ENCODE peak calls at places on chromosomes 7 and 10, in six cellular contexts. One of them, this sample, is unnamed.

GRCh38 chr7:43650457-43651052 is 67.6 kb downstream of the STK17A start:
- DNase-seq in neural crest cell: no peak
- DNase-seq in LNCaP clone FGC: no peak
- DNase-seq in effector memory CD8-positive, alpha-beta T cell: no peak
- DNase-seq in bronchial epithelial cell: no peak
- DNase-seq in ACHN: peak; percentile 59
- DNase-seq in this sample: peak; percentile 90

GRCh38 chr10:48456361-48456804 is 148.5 kb downstream of the ARHGAP22 start:
- DNase-seq in neural crest cell: no peak
- DNase-seq in LNCaP clone FGC: no peak
- DNase-seq in effector memory CD8-positive, alpha-beta T cell: no peak
- DNase-seq in bronchial epithelial cell: no peak
- DNase-seq in ACHN: no peak
- DNase-seq in this sample: peak; percentile 58

GRCh38 chr7:29202651-29203069 is 8.1 kb downstream of the CHN2 start:
- DNase-seq in neural crest cell: no peak
- DNase-seq in LNCaP clone FGC: no peak
- DNase-seq in effector memory CD8-positive, alpha-beta T cell: no peak
- DNase-seq in bronchial epithelial cell: no peak
- DNase-seq in ACHN: no peak
- DNase-seq in this sample: no peak

GRCh38 chr7:116736927-116737715 is 65.1 kb downstream of the MET start:
- DNase-seq in neural crest cell: no peak
- DNase-seq in LNCaP clone FGC: no peak
- DNase-seq in effector memory CD8-positive, alpha-beta T cell: no peak
- DNase-seq in bronchial epithelial cell: peak; percentile 21
- DNase-seq in ACHN: peak; percentile 83
- DNase-seq in this sample: peak; percentile 77

GRCh38 chr7:28106316-28106957 is 74.2 kb downstream of the JAZF1 start:
- DNase-seq in neural crest cell: no peak
- DNase-seq in LNCaP clone FGC: no peak
- DNase-seq in effector memory CD8-positive, alpha-beta T cell: no peak
- DNase-seq in bronchial epithelial cell: no peak
- DNase-seq in ACHN: peak; percentile 51
- DNase-seq in this sample: no peak

GRCh38 chr7:19099194-19099593 is 18.2 kb downstream of the TWIST1 start:
- DNase-seq in neural crest cell: no peak
- DNase-seq in LNCaP clone FGC: no peak
- DNase-seq in effector memory CD8-positive, alpha-beta T cell: no peak
- DNase-seq in bronchial epithelial cell: no peak
- DNase-seq in ACHN: no peak
- DNase-seq in this sample: no peak

GRCh38 chr10:69080231-69080630 is 7.7 kb upstream of the SRGN start:
- DNase-seq in neural crest cell: no peak
- DNase-seq in LNCaP clone FGC: no peak
- DNase-seq in effector memory CD8-positive, alpha-beta T cell: no peak
- DNase-seq in bronchial epithelial cell: no peak
- DNase-seq in ACHN: no peak
- DNase-seq in this sample: no peak

GRCh38 chr10:17836917-17837316 is 27.8 kb downstream of the MRC1 start:
- DNase-seq in neural crest cell: no peak
- DNase-seq in LNCaP clone FGC: peak; percentile 15
- DNase-seq in effector memory CD8-positive, alpha-beta T cell: no peak
- DNase-seq in bronchial epithelial cell: peak; percentile 59
- DNase-seq in ACHN: peak; percentile 9
- DNase-seq in this sample: peak; percentile 85

GRCh38 chr10:33901166-33901565 is 566.7 kb upstream of the NRP1 start:
- DNase-seq in neural crest cell: no peak
- DNase-seq in LNCaP clone FGC: no peak
- DNase-seq in effector memory CD8-positive, alpha-beta T cell: no peak
- DNase-seq in bronchial epithelial cell: peak; percentile 88
- DNase-seq in ACHN: no peak
- DNase-seq in this sample: peak; percentile 16

GRCh38 chr7:44977956-44978355 is 859 bp downstream of the MYO1G start:
- DNase-seq in neural crest cell: no peak
- DNase-seq in LNCaP clone FGC: no peak
- DNase-seq in effector memory CD8-positive, alpha-beta T cell: no peak
- DNase-seq in bronchial epithelial cell: no peak
- DNase-seq in ACHN: no peak
- DNase-seq in this sample: no peak

GRCh38 chr10:69883256-69883655 is 81.5 kb downstream of the COL13A1 start:
- DNase-seq in neural crest cell: no peak
- DNase-seq in LNCaP clone FGC: peak; percentile 35
- DNase-seq in effector memory CD8-positive, alpha-beta T cell: no peak
- DNase-seq in bronchial epithelial cell: peak; percentile 54
- DNase-seq in ACHN: no peak
- DNase-seq in this sample: no peak

GRCh38 chr10:51821045-51821444 is 121.7 kb upstream of the CSTF2T start:
- DNase-seq in neural crest cell: no peak
- DNase-seq in LNCaP clone FGC: no peak
- DNase-seq in effector memory CD8-positive, alpha-beta T cell: no peak
- DNase-seq in bronchial epithelial cell: no peak
- DNase-seq in ACHN: no peak
- DNase-seq in this sample: no peak

GRCh38 chr7:74404388-74404700 is 49.4 kb upstream of the GTF2IRD1 start:
- DNase-seq in neural crest cell: no peak
- DNase-seq in LNCaP clone FGC: no peak
- DNase-seq in effector memory CD8-positive, alpha-beta T cell: no peak
- DNase-seq in bronchial epithelial cell: no peak
- DNase-seq in ACHN: no peak
- DNase-seq in this sample: no peak

GRCh38 chr7:37853468-37853867 is 5.1 kb downstream of the NME8 start:
- DNase-seq in neural crest cell: no peak
- DNase-seq in LNCaP clone FGC: peak; percentile 22
- DNase-seq in effector memory CD8-positive, alpha-beta T cell: no peak
- DNase-seq in bronchial epithelial cell: peak; percentile 31
- DNase-seq in ACHN: peak; percentile 26
- DNase-seq in this sample: peak; percentile 11

GRCh38 chr10:87837445-87837844 is 19.4 kb upstream of the ATAD1 start:
- DNase-seq in neural crest cell: no peak
- DNase-seq in LNCaP clone FGC: no peak
- DNase-seq in effector memory CD8-positive, alpha-beta T cell: no peak
- DNase-seq in bronchial epithelial cell: no peak
- DNase-seq in ACHN: no peak
- DNase-seq in this sample: no peak

GRCh38 chr7:52140848-52141247 is 824.2 kb upstream of the COBL start:
- DNase-seq in neural crest cell: no peak
- DNase-seq in LNCaP clone FGC: no peak
- DNase-seq in effector memory CD8-positive, alpha-beta T cell: no peak
- DNase-seq in bronchial epithelial cell: no peak
- DNase-seq in ACHN: no peak
- DNase-seq in this sample: no peak

GRCh38 chr10:103739039-103739764 is 116.2 kb downstream of the SH3PXD2A start:
- DNase-seq in neural crest cell: no peak
- DNase-seq in LNCaP clone FGC: no peak
- DNase-seq in effector memory CD8-positive, alpha-beta T cell: no peak
- DNase-seq in bronchial epithelial cell: peak; percentile 64
- DNase-seq in ACHN: peak; percentile 94
- DNase-seq in this sample: no peak

GRCh38 chr10:29306688-29307087 is 17.8 kb downstream of the LYZL1 start:
- DNase-seq in neural crest cell: no peak
- DNase-seq in LNCaP clone FGC: no peak
- DNase-seq in effector memory CD8-positive, alpha-beta T cell: no peak
- DNase-seq in bronchial epithelial cell: no peak
- DNase-seq in ACHN: no peak
- DNase-seq in this sample: no peak

GRCh38 chr10:69088801-69089501 is 1.0 kb downstream of the SRGN start:
- DNase-seq in neural crest cell: no peak
- DNase-seq in LNCaP clone FGC: no peak
- DNase-seq in effector memory CD8-positive, alpha-beta T cell: peak; percentile 56
- DNase-seq in bronchial epithelial cell: no peak
- DNase-seq in ACHN: no peak
- DNase-seq in this sample: peak; percentile 92

GRCh38 chr10:118412918-118413317 is 70.8 kb upstream of the FAM204A start:
- DNase-seq in neural crest cell: no peak
- DNase-seq in LNCaP clone FGC: no peak
- DNase-seq in effector memory CD8-positive, alpha-beta T cell: no peak
- DNase-seq in bronchial epithelial cell: no peak
- DNase-seq in ACHN: no peak
- DNase-seq in this sample: no peak

GRCh38 chr10:29200280-29200679 is 88.6 kb upstream of the LYZL1 start:
- DNase-seq in neural crest cell: no peak
- DNase-seq in LNCaP clone FGC: no peak
- DNase-seq in effector memory CD8-positive, alpha-beta T cell: no peak
- DNase-seq in bronchial epithelial cell: no peak
- DNase-seq in ACHN: no peak
- DNase-seq in this sample: no peak

GRCh38 chr7:31986878-31987518 is 83.2 kb downstream of the PDE1C start:
- DNase-seq in neural crest cell: no peak
- DNase-seq in LNCaP clone FGC: peak; percentile 14
- DNase-seq in effector memory CD8-positive, alpha-beta T cell: no peak
- DNase-seq in bronchial epithelial cell: no peak
- DNase-seq in ACHN: no peak
- DNase-seq in this sample: peak; percentile 56

GRCh38 chr10:13706604-13707003 is 119.8 kb downstream of the PRPF18 start:
- DNase-seq in neural crest cell: no peak
- DNase-seq in LNCaP clone FGC: no peak
- DNase-seq in effector memory CD8-positive, alpha-beta T cell: no peak
- DNase-seq in bronchial epithelial cell: no peak
- DNase-seq in ACHN: no peak
- DNase-seq in this sample: no peak

GRCh38 chr7:17845197-17845547 is 95.1 kb downstream of the SNX13 start:
- DNase-seq in neural crest cell: no peak
- DNase-seq in LNCaP clone FGC: no peak
- DNase-seq in effector memory CD8-positive, alpha-beta T cell: no peak
- DNase-seq in bronchial epithelial cell: no peak
- DNase-seq in ACHN: no peak
- DNase-seq in this sample: peak; percentile 4

GRCh38 chr10:48470893-48471805 is 133.7 kb downstream of the ARHGAP22 start:
- DNase-seq in neural crest cell: no peak
- DNase-seq in LNCaP clone FGC: no peak
- DNase-seq in effector memory CD8-positive, alpha-beta T cell: no peak
- DNase-seq in bronchial epithelial cell: peak; percentile 97
- DNase-seq in ACHN: no peak
- DNase-seq in this sample: no peak

GRCh38 chr10:58335306-58336005 is 650 bp downstream of the UBE2D1 start:
- DNase-seq in neural crest cell: peak; percentile 3
- DNase-seq in LNCaP clone FGC: no peak
- DNase-seq in effector memory CD8-positive, alpha-beta T cell: no peak
- DNase-seq in bronchial epithelial cell: peak; percentile 87
- DNase-seq in ACHN: peak; percentile 59
- DNase-seq in this sample: peak; percentile 53

GRCh38 chr7:123958186-123958703 is 33.2 kb downstream of the SPAM1 start:
- DNase-seq in neural crest cell: no peak
- DNase-seq in LNCaP clone FGC: no peak
- DNase-seq in effector memory CD8-positive, alpha-beta T cell: no peak
- DNase-seq in bronchial epithelial cell: peak; percentile 85
- DNase-seq in ACHN: no peak
- DNase-seq in this sample: no peak

GRCh38 chr10:63366933-63367332 is 98.8 kb downstream of the JMJD1C start:
- DNase-seq in neural crest cell: no peak
- DNase-seq in LNCaP clone FGC: no peak
- DNase-seq in effector memory CD8-positive, alpha-beta T cell: no peak
- DNase-seq in bronchial epithelial cell: no peak
- DNase-seq in ACHN: no peak
- DNase-seq in this sample: no peak

GRCh38 chr10:71998840-71999194 is 34.6 kb downstream of the CHST3 start:
- DNase-seq in neural crest cell: no peak
- DNase-seq in LNCaP clone FGC: no peak
- DNase-seq in effector memory CD8-positive, alpha-beta T cell: no peak
- DNase-seq in bronchial epithelial cell: peak; percentile 86
- DNase-seq in ACHN: peak; percentile 74
- DNase-seq in this sample: no peak

GRCh38 chr7:143492799-143493568 is 15.3 kb downstream of the TAS2R41 start:
- DNase-seq in neural crest cell: no peak
- DNase-seq in LNCaP clone FGC: no peak
- DNase-seq in effector memory CD8-positive, alpha-beta T cell: no peak
- DNase-seq in bronchial epithelial cell: peak; percentile 30
- DNase-seq in ACHN: no peak
- DNase-seq in this sample: peak; percentile 27

GRCh38 chr7:139709460-139709859 is 68.3 kb downstream of the HIPK2 start:
- DNase-seq in neural crest cell: no peak
- DNase-seq in LNCaP clone FGC: no peak
- DNase-seq in effector memory CD8-positive, alpha-beta T cell: no peak
- DNase-seq in bronchial epithelial cell: no peak
- DNase-seq in ACHN: no peak
- DNase-seq in this sample: no peak

GRCh38 chr7:131068604-131069021 is 259.1 kb upstream of the MKLN1 start:
- DNase-seq in neural crest cell: no peak
- DNase-seq in LNCaP clone FGC: no peak
- DNase-seq in effector memory CD8-positive, alpha-beta T cell: no peak
- DNase-seq in bronchial epithelial cell: peak; percentile 8
- DNase-seq in ACHN: peak; percentile 49
- DNase-seq in this sample: peak; percentile 52

GRCh38 chr7:139776486-139777303 is 1.1 kb downstream of the HIPK2 start:
- DNase-seq in neural crest cell: peak; percentile 22
- DNase-seq in LNCaP clone FGC: no peak
- DNase-seq in effector memory CD8-positive, alpha-beta T cell: no peak
- DNase-seq in bronchial epithelial cell: peak; percentile 39
- DNase-seq in ACHN: peak; percentile 72
- DNase-seq in this sample: peak; percentile 53

GRCh38 chr7:113955157-113955556 is 36.3 kb upstream of the PPP1R3A start:
- DNase-seq in neural crest cell: no peak
- DNase-seq in LNCaP clone FGC: no peak
- DNase-seq in effector memory CD8-positive, alpha-beta T cell: no peak
- DNase-seq in bronchial epithelial cell: no peak
- DNase-seq in ACHN: no peak
- DNase-seq in this sample: no peak

GRCh38 chr7:132059141-132059540 is 502.7 kb upstream of the PODXL start:
- DNase-seq in neural crest cell: no peak
- DNase-seq in LNCaP clone FGC: no peak
- DNase-seq in effector memory CD8-positive, alpha-beta T cell: no peak
- DNase-seq in bronchial epithelial cell: no peak
- DNase-seq in ACHN: no peak
- DNase-seq in this sample: no peak

This sample was measured in dermis blood vessel endothelial cell.